ENCODE peak calls at places on chromosomes 4 and X, in seven cellular contexts. M, A, E, F, O, Z and S are unnamed samples.

GRCh38 chr4:184649971-184650855 is 675 bp downstream of the PRIMPOL start:
- DNase-seq in A (peak; percentile 7), E (no peak), F (peak; percentile 19), Z (peak; percentile 17), O (peak; percentile 11), M (peak; percentile 31), S (no peak)

GRCh38 chrX:48911407-48912182 is at the start of gene SLC35A2:
- DNase-seq in A (peak; percentile 71), Z (peak; percentile 80), F (peak; percentile 48), M (peak; percentile 91), E (peak; percentile 79), O (peak; percentile 62), S (peak; percentile 72)

GRCh38 chrX:45505214-45505613 is 304.5 kb upstream of the DIPK2B start:
- DNase-seq in M (no peak), O (no peak), Z (no peak), F (no peak), E (no peak), A (no peak), S (no peak)

GRCh38 chr4:122534776-122535175 is 78.3 kb upstream of the IL2 start:
- DNase-seq in M (no peak), E (no peak), Z (no peak), F (no peak), A (no peak), O (no peak), S (no peak)

GRCh38 chrX:2264179-2265030 is 236.4 kb downstream of the DHRSX start:
- DNase-seq in Z (no peak), O (no peak), E (no peak), F (no peak), M (no peak), A (no peak), S (no peak)

GRCh38 chrX:94454159-94454558 is 780.2 kb downstream of the FAM133A start:
- DNase-seq in F (no peak), O (no peak), E (no peak), A (no peak), Z (no peak), M (no peak), S (no peak)

GRCh38 chr4:187172340-187172761 is 448.7 kb upstream of the FAT1 start:
- DNase-seq in Z (peak; percentile 23), F (no peak), M (peak; percentile 30), E (no peak), O (no peak), A (no peak), S (peak; percentile 40)

GRCh38 chr4:182716207-182716606 is 201.0 kb downstream of the DCTD start:
- DNase-seq in E (no peak), F (no peak), Z (no peak), A (no peak), M (no peak), O (no peak), S (no peak)

GRCh38 chr4:188201851-188202250 is 62.6 kb downstream of the TRIML1 start:
- DNase-seq in O (no peak), E (no peak), M (no peak), F (no peak), A (no peak), Z (no peak), S (no peak)

GRCh38 chr4:20589436-20589835 is 110.8 kb upstream of the PACRGL start:
- DNase-seq in E (no peak), M (no peak), Z (no peak), F (no peak), A (no peak), O (no peak), S (no peak)

GRCh38 chrX:147173586-147173985 is 359.0 kb upstream of the CXorf51A start:
- DNase-seq in E (no peak), Z (no peak), A (no peak), M (no peak), F (no peak), O (no peak), S (no peak)

GRCh38 chr4:113330200-113330599 is 280.7 kb downstream of the ANK2 start:
- DNase-seq in F (no peak), M (no peak), Z (no peak), E (no peak), A (no peak), O (no peak), S (no peak)

GRCh38 chr4:113327513-113327912 is 278.1 kb downstream of the ANK2 start:
- DNase-seq in F (no peak), M (no peak), A (peak; percentile 11), O (no peak), Z (no peak), E (no peak), S (no peak)

GRCh38 chr4:113325876-113326615 is 276.6 kb downstream of the ANK2 start:
- DNase-seq in M (no peak), E (no peak), A (no peak), Z (no peak), F (no peak), O (no peak), S (no peak)

GRCh38 chr4:113331811-113332210 is 282.4 kb downstream of the ANK2 start:
- DNase-seq in F (no peak), M (no peak), E (no peak), Z (no peak), A (no peak), O (no peak), S (no peak)

DNA sequence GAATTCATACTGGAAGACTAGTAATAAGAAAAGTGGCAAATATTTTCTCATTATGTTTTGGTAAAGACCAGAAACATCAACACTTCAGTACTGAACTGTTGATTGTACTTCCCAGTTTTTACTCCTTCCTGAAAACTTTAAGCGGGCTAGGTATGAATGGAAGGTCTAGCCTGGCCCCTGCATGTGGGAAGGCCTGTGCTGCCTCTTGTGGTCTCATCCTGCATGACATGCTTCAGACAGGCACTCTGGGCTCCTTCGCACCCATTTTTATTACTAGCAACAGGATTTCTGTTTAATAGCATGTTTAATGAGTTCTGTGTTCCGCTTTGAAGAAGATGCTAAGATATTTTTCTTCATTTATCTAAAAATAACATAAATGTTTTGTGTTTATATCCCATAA is 279.1 kb downstream of the ANK2 start:
- DNase-seq in M (peak; percentile 28), F (no peak), A (no peak), E (no peak), Z (no peak), O (peak; percentile 53), S (peak; percentile 47)
- TF ChIP-seq CTCF in M (peak; percentile 58), F (peak; percentile 55), A (no peak), E (peak; percentile 69), Z (no peak), O (peak; percentile 67), S (peak; percentile 69)

GRCh38 chrX:53166103-53166502 is 58.9 kb downstream of the KDM5C start:
- DNase-seq in F (no peak), E (no peak), Z (no peak), O (no peak), M (no peak), A (no peak), S (no peak)

GRCh38 chrX:53171356-53171755 is 53.7 kb downstream of the KDM5C start:
- DNase-seq in O (no peak), A (no peak), M (no peak), E (no peak), Z (no peak), F (no peak), S (no peak)
- TF ChIP-seq CTCF in O (no peak), A (no peak), M (no peak), E (no peak), Z (no peak), F (no peak), S (peak; percentile 17)

GRCh38 chrX:47186096-47186740 is 7.4 kb upstream of the UBA1 start:
- DNase-seq in Z (no peak), F (no peak), M (no peak), A (no peak), E (no peak), O (no peak), S (no peak)

GRCh38 chrX:47182106-47182700 is 11.4 kb upstream of the UBA1 start:
- DNase-seq in F (no peak), A (no peak), Z (no peak), O (no peak), E (no peak), M (no peak), S (no peak)

GRCh38 chrX:47185241-47185640 is 8.4 kb upstream of the UBA1 start:
- DNase-seq in F (no peak), Z (no peak), M (no peak), E (no peak), A (no peak), O (no peak), S (no peak)

GRCh38 chrX:47187106-47187677 is 6.4 kb upstream of the UBA1 start:
- DNase-seq in F (no peak), O (no peak), A (no peak), Z (no peak), E (no peak), M (no peak), S (no peak)

DNA sequence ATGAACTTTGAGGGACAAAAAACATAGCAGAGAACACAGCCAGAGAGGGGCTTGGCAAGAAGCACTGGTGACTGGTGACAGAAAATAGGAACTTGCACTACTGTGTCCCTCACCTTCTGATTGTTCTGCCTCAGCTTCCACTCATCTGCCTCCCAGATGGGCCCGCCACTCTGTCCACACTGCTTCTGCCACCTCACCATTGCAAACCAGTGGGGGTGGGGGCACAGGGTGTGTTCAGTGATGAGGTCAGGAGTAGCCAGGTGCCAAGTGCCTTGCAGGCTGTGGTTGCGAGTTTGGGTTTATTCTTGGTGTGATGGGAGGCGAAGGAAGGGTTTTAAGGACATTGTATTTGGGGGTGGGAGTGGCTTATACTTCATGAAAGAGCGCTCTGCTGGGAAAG is 9.1 kb upstream of the UBA1 start:
- DNase-seq in E (no peak), O (no peak), Z (no peak), M (no peak), F (no peak), A (no peak), S (no peak)
- TF ChIP-seq CTCF in E (no peak), O (no peak), Z (no peak), M (no peak), F (no peak), A (no peak), S (no peak)

GRCh38 chr4:15756361-15756861 is 21.7 kb upstream of the CD38 start:
- DNase-seq in O (no peak), Z (no peak), A (no peak), F (no peak), E (no peak), M (no peak), S (no peak)
- TF ChIP-seq CTCF in O (no peak), Z (no peak), A (no peak), F (no peak), E (no peak), M (no peak), S (no peak)

DNA sequence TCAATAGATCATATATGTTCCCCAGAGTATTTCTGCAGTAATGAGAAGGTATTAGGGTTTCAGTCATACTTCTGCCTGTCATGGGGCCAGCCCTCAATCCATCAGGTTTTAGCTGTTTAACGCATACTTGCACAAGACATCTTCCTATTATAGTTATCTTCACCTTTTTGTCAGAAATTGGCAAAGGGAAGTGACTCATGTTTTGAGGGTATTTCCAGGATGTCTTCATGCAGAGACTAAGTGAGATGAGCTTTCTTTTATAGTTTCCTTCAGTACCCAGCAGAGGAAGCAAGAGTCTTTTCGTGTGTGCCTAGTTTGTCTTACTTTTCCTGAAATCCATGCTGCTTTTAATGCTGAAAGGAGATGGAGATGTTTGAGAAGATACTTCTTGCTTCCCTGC is 9.5 kb downstream of the CSTF2 start:
- DNase-seq in Z (no peak), A (no peak), O (no peak), E (no peak), F (no peak), M (no peak), S (no peak)
- TF ChIP-seq CTCF in Z (no peak), A (no peak), O (no peak), E (no peak), F (no peak), M (no peak), S (no peak)